ENCODE peak calls at places on chromosome 12, in seven cellular contexts. One of them, this sample, is unnamed.

GRCh38 chr12:53225635-53226424 is 6.2 kb downstream of the RARG start:
- DNase-seq in COR-L47: no peak
- DNase-seq in AML-193: no peak
- DNase-seq in stimulated activated CD4-positive, alpha-beta T cell treated with anti-CD3 and anti-CD28 coated beads, Interleukin-4, amount 100 ng/mL, for 4 hours: no peak
- DNase-seq in putamen: peak
- DNase-seq in kidney epithelial cell: no peak
- DNase-seq in activated CD8-positive, alpha-beta memory T cell treated with anti-CD3 and anti-CD28 coated beads for 1 hour: no peak
- DNase-seq in this sample: no peak

GRCh38 chr12:128791395-128792322 is 32.1 kb downstream of the SLC15A4 start:
- DNase-seq in COR-L47: no peak
- DNase-seq in AML-193: no peak
- DNase-seq in stimulated activated CD4-positive, alpha-beta T cell treated with anti-CD3 and anti-CD28 coated beads, Interleukin-4, amount 100 ng/mL, for 4 hours: no peak
- DNase-seq in putamen: no peak
- DNase-seq in kidney epithelial cell: no peak
- DNase-seq in activated CD8-positive, alpha-beta memory T cell treated with anti-CD3 and anti-CD28 coated beads for 1 hour: no peak
- DNase-seq in this sample: no peak

GRCh38 chr12:108831309-108831991 is 25.9 kb downstream of the SSH1 start:
- DNase-seq in COR-L47: no peak
- DNase-seq in AML-193: no peak
- DNase-seq in stimulated activated CD4-positive, alpha-beta T cell treated with anti-CD3 and anti-CD28 coated beads, Interleukin-4, amount 100 ng/mL, for 4 hours: no peak
- DNase-seq in putamen: no peak
- DNase-seq in kidney epithelial cell: no peak
- DNase-seq in activated CD8-positive, alpha-beta memory T cell treated with anti-CD3 and anti-CD28 coated beads for 1 hour: no peak
- DNase-seq in this sample: no peak

GRCh38 chr12:98533723-98534251 is 18.4 kb downstream of the TMPO start:
- DNase-seq in COR-L47: no peak
- DNase-seq in AML-193: no peak
- DNase-seq in stimulated activated CD4-positive, alpha-beta T cell treated with anti-CD3 and anti-CD28 coated beads, Interleukin-4, amount 100 ng/mL, for 4 hours: no peak
- DNase-seq in putamen: peak
- DNase-seq in kidney epithelial cell: no peak
- DNase-seq in activated CD8-positive, alpha-beta memory T cell treated with anti-CD3 and anti-CD28 coated beads for 1 hour: no peak
- DNase-seq in this sample: no peak

GRCh38 chr12:123269395-123269892 is 2.2 kb downstream of the CDK2AP1 start:
- DNase-seq in COR-L47: peak
- DNase-seq in AML-193: peak
- DNase-seq in stimulated activated CD4-positive, alpha-beta T cell treated with anti-CD3 and anti-CD28 coated beads, Interleukin-4, amount 100 ng/mL, for 4 hours: peak
- DNase-seq in putamen: peak
- DNase-seq in kidney epithelial cell: no peak
- DNase-seq in activated CD8-positive, alpha-beta memory T cell treated with anti-CD3 and anti-CD28 coated beads for 1 hour: no peak
- DNase-seq in this sample: no peak

GRCh38 chr12:49233842-49234526 is 30.9 kb upstream of the TUBA1C start:
- DNase-seq in COR-L47: peak
- DNase-seq in AML-193: peak
- DNase-seq in stimulated activated CD4-positive, alpha-beta T cell treated with anti-CD3 and anti-CD28 coated beads, Interleukin-4, amount 100 ng/mL, for 4 hours: peak
- DNase-seq in putamen: peak
- DNase-seq in kidney epithelial cell: no peak
- DNase-seq in activated CD8-positive, alpha-beta memory T cell treated with anti-CD3 and anti-CD28 coated beads for 1 hour: no peak
- DNase-seq in this sample: no peak

GRCh38 chr12:57632369-57632897 is 568 bp downstream of the B4GALNT1 start:
- DNase-seq in COR-L47: peak
- DNase-seq in AML-193: no peak
- DNase-seq in stimulated activated CD4-positive, alpha-beta T cell treated with anti-CD3 and anti-CD28 coated beads, Interleukin-4, amount 100 ng/mL, for 4 hours: no peak
- DNase-seq in putamen: no peak
- DNase-seq in kidney epithelial cell: no peak
- DNase-seq in activated CD8-positive, alpha-beta memory T cell treated with anti-CD3 and anti-CD28 coated beads for 1 hour: no peak
- DNase-seq in this sample: no peak

GRCh38 chr12:24153041-24153440 is 203.6 kb upstream of the SOX5 start:
- DNase-seq in COR-L47: no peak
- DNase-seq in AML-193: no peak
- DNase-seq in stimulated activated CD4-positive, alpha-beta T cell treated with anti-CD3 and anti-CD28 coated beads, Interleukin-4, amount 100 ng/mL, for 4 hours: no peak
- DNase-seq in putamen: no peak
- DNase-seq in kidney epithelial cell: no peak
- DNase-seq in activated CD8-positive, alpha-beta memory T cell treated with anti-CD3 and anti-CD28 coated beads for 1 hour: no peak
- DNase-seq in this sample: no peak

GRCh38 chr12:108933950-108934349 is 54.1 kb downstream of the DAO start:
- DNase-seq in COR-L47: no peak
- DNase-seq in AML-193: no peak
- DNase-seq in stimulated activated CD4-positive, alpha-beta T cell treated with anti-CD3 and anti-CD28 coated beads, Interleukin-4, amount 100 ng/mL, for 4 hours: no peak
- DNase-seq in putamen: no peak
- DNase-seq in kidney epithelial cell: no peak
- DNase-seq in activated CD8-positive, alpha-beta memory T cell treated with anti-CD3 and anti-CD28 coated beads for 1 hour: no peak
- DNase-seq in this sample: no peak

GRCh38 chr12:67394600-67394999 is 125.4 kb downstream of the CAND1 start:
- DNase-seq in COR-L47: no peak
- DNase-seq in AML-193: no peak
- DNase-seq in stimulated activated CD4-positive, alpha-beta T cell treated with anti-CD3 and anti-CD28 coated beads, Interleukin-4, amount 100 ng/mL, for 4 hours: no peak
- DNase-seq in putamen: no peak
- DNase-seq in kidney epithelial cell: no peak
- DNase-seq in activated CD8-positive, alpha-beta memory T cell treated with anti-CD3 and anti-CD28 coated beads for 1 hour: no peak
- DNase-seq in this sample: no peak

GRCh38 chr12:51846911-51847829 is 1.3 kb downstream of the FIGNL2 start:
- DNase-seq in COR-L47: no peak
- DNase-seq in AML-193: no peak
- DNase-seq in stimulated activated CD4-positive, alpha-beta T cell treated with anti-CD3 and anti-CD28 coated beads, Interleukin-4, amount 100 ng/mL, for 4 hours: peak
- DNase-seq in putamen: no peak
- DNase-seq in kidney epithelial cell: no peak
- DNase-seq in activated CD8-positive, alpha-beta memory T cell treated with anti-CD3 and anti-CD28 coated beads for 1 hour: peak
- DNase-seq in this sample: no peak